ENCODE peak calls at places on chromosome 16, in six cellular contexts. H, R, T, Q, Y and F are unnamed samples.

GRCh38 chr16:59410451-59410850 is 676.3 kb upstream of the GOT2 start:
- DNase-seq in H (no peak), R (no peak), T (no peak), Q (no peak), Y (no peak), F (peak; percentile 54)

GRCh38 chr16:57606147-57606846 is 22.1 kb upstream of the ADGRG1 start:
- DNase-seq in H (no peak), R (no peak), T (no peak), Q (no peak), Y (no peak), F (no peak)

GRCh38 chr16:7399296-7399695 is 66.7 kb downstream of the RBFOX1 start:
- DNase-seq in H (no peak), R (no peak), T (no peak), Q (no peak), Y (no peak), F (no peak)

GRCh38 chr16:66091462-66091861 is 275.0 kb upstream of the CDH5 start:
- DNase-seq in H (peak; percentile 49), R (no peak), T (no peak), Q (no peak), Y (no peak), F (no peak)

GRCh38 chr16:22645868-22646267 is 135.2 kb downstream of the NPIPB5 start:
- DNase-seq in H (no peak), R (no peak), T (no peak), Q (no peak), Y (no peak), F (no peak)

GRCh38 chr16:4261557-4262172 is 11.2 kb downstream of the TFAP4 start:
- DNase-seq in H (no peak), R (peak; percentile 10), T (peak; percentile 63), Q (no peak), Y (no peak), F (no peak)

GRCh38 chr16:77993586-77993985 is 28.8 kb upstream of the CLEC3A start:
- DNase-seq in H (peak; percentile 41), R (no peak), T (no peak), Q (no peak), Y (no peak), F (no peak)

GRCh38 chr16:23145608-23146007 is 3.6 kb downstream of the USP31 start:
- DNase-seq in H (peak; percentile 82), R (peak; percentile 46), T (no peak), Q (no peak), Y (no peak), F (no peak)

GRCh38 chr16:89315791-89316581 is 98.5 kb downstream of the ZNF778 start:
- DNase-seq in H (peak; percentile 90), R (peak; percentile 91), T (peak; percentile 82), Q (no peak), Y (no peak), F (peak; percentile 25)

GRCh38 chr16:75288596-75289120 is 37.2 kb upstream of the BCAR1 start:
- DNase-seq in H (no peak), R (no peak), T (peak; percentile 78), Q (no peak), Y (no peak), F (peak; percentile 97)

GRCh38 chr16:57282510-57283213 is 1.8 kb downstream of the PLLP start:
- DNase-seq in H (no peak), R (no peak), T (no peak), Q (no peak), Y (no peak), F (no peak)

GRCh38 chr16:68526143-68526781 is 12.8 kb upstream of the ZFP90 start:
- DNase-seq in H (no peak), R (no peak), T (no peak), Q (no peak), Y (no peak), F (no peak)

GRCh38 chr16:24769806-24770205 is 40.4 kb downstream of the TNRC6A start:
- DNase-seq in H (peak; percentile 73), R (no peak), T (no peak), Q (no peak), Y (no peak), F (no peak)

GRCh38 chr16:50674831-50675230 is 6.3 kb downstream of the SNX20 start:
- DNase-seq in H (no peak), R (no peak), T (no peak), Q (no peak), Y (no peak), F (no peak)

GRCh38 chr16:81455720-81456494 is 11.3 kb downstream of the CMIP start:
- DNase-seq in H (no peak), R (no peak), T (no peak), Q (no peak), Y (no peak), F (no peak)